ENCODE peak calls at places on chromosomes 3 and 15, in nine cellular contexts. Y, C, W, N, G, Q, D, O and J are unnamed samples. For H3K4me1, the result is how much of the 10 kb centered on the place peaks cover.

GRCh38 chr15:88401972-88402656 is 65.1 kb downstream of the MRPL46 start:
- DNase-seq in Y (no peak), C (no peak), W (no peak), N (no peak), G (no peak), Q (peak), D (no peak), O (no peak), J (no peak)

GRCh38 chr15:70268698-70269251 is 171.1 kb upstream of the TLE3 start:
- DNase-seq in Y (no peak), C (no peak), W (no peak), N (no peak), G (no peak), Q (no peak), D (no peak), O (no peak), J (peak)

GRCh38 chr15:99125061-99125990 is 20.4 kb downstream of the SYNM start:
- DNase-seq in Y (no peak), C (no peak), W (no peak), N (no peak), G (no peak), Q (no peak), D (no peak), O (no peak), J (no peak)

GRCh38 chr15:64137226-64137833 is 14.2 kb upstream of the SNX22 start:
- DNase-seq in Y (no peak), C (no peak), W (no peak), N (no peak), G (no peak), Q (no peak), D (no peak), O (no peak), J (no peak)

GRCh38 chr3:113698891-113699465 is 2.5 kb upstream of the USF3 start:
- DNase-seq in Y (peak), C (no peak), W (no peak), N (no peak), G (peak), Q (no peak), D (no peak), O (peak), J (peak)

GRCh38 chr3:47889001-47889757 is 86.2 kb downstream of the DHX30 start:
- DNase-seq in Y (no peak), C (no peak), W (no peak), N (no peak), G (no peak), Q (no peak), D (no peak), O (no peak), J (no peak)

GRCh38 chr3:120393252-120393651 is 44.1 kb upstream of the LRRC58 start:
- DNase-seq in Y (no peak), C (no peak), W (no peak), N (no peak), G (no peak), Q (no peak), D (no peak), O (peak), J (no peak)

GRCh38 chr3:48504051-48504946 is at the start of gene SHISA5:
- DNase-seq in Y (no peak), C (no peak), W (peak), N (no peak), G (peak), Q (peak), D (no peak), O (peak), J (peak)

GRCh38 chr3:40800343-40800742 is 275.6 kb downstream of the ZNF621 start:
- DNase-seq in Y (no peak), C (peak), W (peak), N (peak), G (no peak), Q (no peak), D (peak), O (peak), J (no peak)

GRCh38 chr3:190697901-190698300 is 164.6 kb downstream of the GMNC start:
- DNase-seq in Y (no peak), C (no peak), W (no peak), N (no peak), G (no peak), Q (no peak), D (no peak), O (peak), J (no peak)

GRCh38 chr3:26281284-26281977 is 341.1 kb upstream of the LRRC3B start:
- DNase-seq in Y (no peak), C (no peak), W (no peak), N (no peak), G (no peak), Q (no peak), D (no peak), O (no peak), J (no peak)

GRCh38 chr15:57684491-57685184 is 21.9 kb upstream of the POLR2M start:
- DNase-seq in Y (no peak), C (no peak), W (no peak), N (no peak), G (no peak), Q (no peak), D (no peak), O (no peak), J (no peak)

GRCh38 chr15:70856884-70857546 is 3.1 kb upstream of the LARP6 start:
- DNase-seq in Y (no peak), C (peak), W (peak), N (no peak), G (peak), Q (no peak), D (no peak), O (peak), J (peak)

GRCh38 chr3:24830230-24831152 is 335.8 kb upstream of the THRB start:
- DNase-seq in Y (peak), C (no peak), W (no peak), N (no peak), G (peak), Q (no peak), D (no peak), O (no peak), J (no peak)

GRCh38 chr3:8464668-8465067 is 37.0 kb upstream of the LMCD1 start:
- DNase-seq in Y (no peak), C (no peak), W (no peak), N (no peak), G (no peak), Q (no peak), D (no peak), O (no peak), J (no peak)

GRCh38 chr3:11661052-11661656 is 17.4 kb upstream of the VGLL4 start:
- DNase-seq in Y (no peak), C (no peak), W (no peak), N (peak), G (no peak), Q (no peak), D (no peak), O (no peak), J (no peak)

GRCh38 chr3:113018461-113019181 is 27.8 kb downstream of the GTPBP8 start:
- DNase-seq in Y (no peak), C (no peak), W (no peak), N (no peak), G (no peak), Q (no peak), D (no peak), O (peak), J (no peak)

GRCh38 chr3:63351159-63352007 is 73.3 kb downstream of the SYNPR start:
- DNase-seq in Y (no peak), C (peak), W (no peak), N (peak), G (no peak), Q (no peak), D (peak), O (peak), J (no peak)

GRCh38 chr3:81005992-81006391 is 755.5 kb downstream of the GBE1 start:
- DNase-seq in Y (no peak), C (no peak), W (no peak), N (no peak), G (no peak), Q (no peak), D (no peak), O (no peak), J (no peak)

GRCh38 chr3:88321696-88322095 is 171.9 kb downstream of the C3orf38 start:
- DNase-seq in Y (no peak), C (no peak), W (no peak), N (no peak), G (no peak), Q (no peak), D (no peak), O (no peak), J (no peak)
- H3K27ac ChIP-seq in Y (no peak), C (no peak), W (no peak), N (no peak), G (no peak), Q (no peak), D (no peak), O (no peak), J (no peak)

DNA sequence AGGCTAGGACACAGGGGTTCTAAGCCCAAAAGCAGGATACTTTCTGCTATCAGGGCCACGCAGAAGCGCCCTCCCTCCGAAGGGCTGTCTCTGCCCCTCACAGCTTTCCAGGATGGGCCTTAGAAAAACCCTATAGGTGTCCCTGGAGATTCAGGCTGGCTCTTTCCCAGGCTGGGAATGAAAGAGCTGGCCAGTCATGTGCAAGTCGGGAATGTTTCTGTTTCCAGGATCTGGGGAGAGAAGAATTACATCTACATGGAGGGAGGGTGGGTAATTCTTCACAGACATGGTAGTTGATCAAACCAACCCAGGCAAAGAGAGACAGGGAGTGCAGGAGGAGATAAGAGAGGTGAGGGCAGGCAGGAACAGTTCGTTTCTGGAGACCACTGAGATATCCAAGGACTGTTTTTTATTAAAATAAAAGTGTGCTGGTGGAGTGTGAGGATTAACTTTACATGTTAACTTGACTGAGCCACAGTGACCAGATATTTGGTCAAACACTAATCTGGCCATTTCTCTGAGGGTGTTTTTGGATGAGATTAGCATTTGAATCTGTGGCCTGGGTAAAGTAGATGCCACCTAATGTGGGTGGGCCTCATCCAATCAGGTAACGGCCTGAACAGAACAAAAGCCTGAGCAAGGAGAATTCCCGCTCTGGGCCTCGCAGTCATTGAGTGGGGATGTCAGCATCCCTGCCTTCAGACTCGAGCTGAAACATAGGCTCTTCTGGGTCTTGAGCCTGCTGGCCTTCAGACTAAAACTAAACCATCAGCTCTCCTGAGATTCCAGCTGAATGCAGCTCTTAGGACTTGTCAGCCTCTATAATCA is 15.3 kb downstream of the NUP210 start:
- DNase-seq in Y (no peak), C (no peak), W (no peak), N (no peak), G (no peak), Q (no peak), D (no peak), O (no peak), J (no peak)
- TF ChIP-seq POLR2A in Y (no peak), C (no peak), W (no peak), N (no peak), G (no peak), Q (no peak), D (no peak), O (no peak), J (no peak)

GRCh38 chr15:49154359-49154758 is 1.0 kb downstream of the COPS2 start:
- DNase-seq in Y (no peak), C (no peak), W (no peak), N (no peak), G (no peak), Q (no peak), D (no peak), O (no peak), J (no peak)

GRCh38 chr15:49151831-49152230 is 3.6 kb downstream of the COPS2 start:
- DNase-seq in Y (no peak), C (no peak), W (no peak), N (no peak), G (no peak), Q (no peak), D (no peak), O (no peak), J (no peak)

GRCh38 chr15:49155110-49155833 is at the start of gene COPS2:
- DNase-seq in Y (peak), C (peak), W (peak), N (peak), G (peak), Q (peak), D (peak), O (peak), J (peak)

GRCh38 chr15:49154799-49155109 is 645 bp downstream of the COPS2 start:
- DNase-seq in Y (no peak), C (no peak), W (no peak), N (no peak), G (no peak), Q (no peak), D (peak), O (no peak), J (no peak)

DNA sequence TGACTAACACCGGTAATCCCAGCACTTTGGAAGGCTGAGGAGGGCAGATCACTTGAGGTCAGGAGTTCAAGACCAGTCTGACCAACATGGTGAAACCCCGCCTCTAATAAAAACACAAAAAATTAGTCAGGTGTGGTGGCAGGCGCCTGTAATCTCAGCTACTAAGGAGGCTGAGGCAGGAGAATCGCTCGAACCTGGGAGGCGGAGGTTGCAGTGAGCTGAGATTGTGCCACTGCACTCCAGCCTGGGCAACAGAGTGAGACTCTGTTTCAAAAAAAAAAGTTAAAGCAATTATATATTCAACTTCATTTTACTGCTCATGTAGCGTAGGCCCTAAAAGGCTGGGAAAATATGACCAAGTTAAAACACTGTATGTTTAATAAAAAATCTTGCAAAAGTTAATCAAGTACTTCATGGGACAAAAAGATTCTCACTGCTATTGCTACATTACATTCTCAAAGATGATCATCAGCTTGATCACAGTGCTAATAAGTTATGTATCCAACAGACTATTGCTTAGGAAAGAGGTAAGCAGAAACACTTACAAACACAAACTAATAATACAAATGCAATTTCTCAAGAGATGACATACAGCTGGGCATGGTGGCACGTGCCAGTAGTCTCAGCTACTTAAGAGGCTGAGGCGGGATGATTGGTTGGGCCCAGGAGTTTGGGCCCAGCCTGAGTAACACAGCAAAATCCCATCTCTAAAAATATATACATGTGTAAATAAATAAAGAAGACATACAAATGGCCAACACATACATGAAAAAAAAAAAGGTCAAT is 2.7 kb downstream of the COPS2 start:
- DNase-seq in Y (no peak), C (no peak), W (no peak), N (no peak), G (no peak), Q (no peak), D (no peak), O (no peak), J (no peak)
- H3K4me1 ChIP-seq in Y (under half), C (under half), W (under half), N (under half), G (under half), Q (half or more), D (under half), O (under half), J (under half)

DNA sequence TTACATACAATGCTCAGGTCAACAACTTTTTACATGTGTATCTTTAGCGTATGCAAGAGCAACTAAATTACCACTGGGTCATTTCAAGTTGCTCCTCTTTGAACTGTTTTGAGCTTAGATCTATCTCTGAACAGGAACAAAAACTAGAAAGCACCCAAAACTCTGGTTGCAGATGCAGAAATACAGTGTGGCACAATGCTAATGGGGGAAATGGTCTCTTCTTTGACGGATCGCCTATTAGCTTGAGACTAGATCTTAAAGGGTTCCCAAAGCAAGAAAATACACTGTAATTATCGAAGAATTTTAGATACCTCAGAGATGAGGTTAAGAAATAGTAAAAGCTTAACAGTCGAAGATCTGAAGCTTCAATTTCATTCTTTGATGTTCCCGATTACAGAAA is 864 bp downstream of the PPP1R2 start:
- DNase-seq in Y (no peak), C (no peak), W (no peak), N (no peak), G (no peak), Q (no peak), D (no peak), O (no peak), J (no peak)
- H3K27ac ChIP-seq in Y (no peak), C (no peak), W (peak), N (peak), G (no peak), Q (peak), D (peak), O (peak), J (no peak)

DNA sequence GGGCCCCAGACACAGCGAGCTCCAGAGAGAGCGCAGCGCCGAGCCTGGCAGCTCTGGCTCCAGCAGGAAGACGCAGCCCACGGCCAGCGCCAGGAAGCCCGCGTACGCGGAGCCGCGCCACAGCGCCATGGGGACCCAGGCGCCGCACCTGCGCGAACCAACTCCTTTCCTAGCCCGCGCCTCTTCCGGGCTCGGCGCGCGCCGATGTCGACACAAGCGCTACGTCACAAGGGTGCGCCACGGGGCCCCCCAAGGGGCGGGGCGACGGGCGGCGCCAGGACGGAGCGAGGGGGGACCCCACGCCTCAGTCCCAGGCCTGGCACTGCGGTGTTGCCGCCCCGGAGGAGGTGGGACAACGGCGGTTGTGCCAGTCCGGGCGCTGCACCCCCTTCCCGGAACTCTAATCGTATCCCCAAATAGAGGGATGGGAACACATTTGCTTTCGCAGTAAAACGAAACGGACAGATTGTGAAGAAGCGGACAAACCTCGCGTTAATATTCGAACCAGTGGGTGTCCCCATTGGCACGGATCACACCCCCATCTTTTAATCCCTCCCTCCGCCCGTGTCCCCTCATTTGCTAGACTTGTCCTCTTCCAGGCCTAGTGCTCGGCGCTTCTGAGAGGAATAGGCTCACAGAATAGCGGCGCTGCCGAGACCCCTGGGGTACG is at the start of gene ADPGK:
- DNase-seq in Y (peak), C (peak), W (peak), N (peak), G (peak), Q (no peak), D (peak), O (peak), J (peak)
- TF ChIP-seq POLR2A in Y (peak), C (peak), W (peak), N (peak), G (peak), Q (no peak), D (peak), O (peak), J (peak)